ENCODE peak calls at places on chromosomes 4 and X, in six cellular contexts. One of them, this sample, is unnamed.

GRCh38 chr4:158208931-158209640 is 1.2 kb upstream of the TMEM144 start:
- DNase-seq in activated CD4-positive, alpha-beta T cell treated with anti-CD3 and anti-CD28 coated beads, Interleukin-2, amount 10 ng/mL, durations not matched to agents 7 days and 5 days: no peak
- DNase-seq in Daoy: no peak
- DNase-seq in nucleus accumbens: no peak
- DNase-seq in effector CD4-positive, alpha-beta T cell: no peak
- DNase-seq in stimulated activated CD4-positive, alpha-beta T cell treated with anti-CD3 and anti-CD28 coated beads, Interleukin-12 subunit alpha, Interleukin-12 subunit beta, amount 100 ng/mL, for 48 hours: no peak
- DNase-seq in this sample: no peak

GRCh38 chr4:107034982-107035710 is 967 bp downstream of the DKK2 start:
- DNase-seq in activated CD4-positive, alpha-beta T cell treated with anti-CD3 and anti-CD28 coated beads, Interleukin-2, amount 10 ng/mL, durations not matched to agents 7 days and 5 days: no peak
- DNase-seq in effector CD4-positive, alpha-beta T cell: no peak
- DNase-seq in stimulated activated CD4-positive, alpha-beta T cell treated with anti-CD3 and anti-CD28 coated beads, Interleukin-12 subunit alpha, Interleukin-12 subunit beta, amount 100 ng/mL, for 48 hours: no peak
- DNase-seq in Daoy: peak
- DNase-seq in nucleus accumbens: no peak
- DNase-seq in this sample: peak

GRCh38 chrX:7606253-7606652 is 236.7 kb upstream of the VCX start:
- DNase-seq in nucleus accumbens: no peak
- DNase-seq in activated CD4-positive, alpha-beta T cell treated with anti-CD3 and anti-CD28 coated beads, Interleukin-2, amount 10 ng/mL, durations not matched to agents 7 days and 5 days: no peak
- DNase-seq in stimulated activated CD4-positive, alpha-beta T cell treated with anti-CD3 and anti-CD28 coated beads, Interleukin-12 subunit alpha, Interleukin-12 subunit beta, amount 100 ng/mL, for 48 hours: no peak
- DNase-seq in effector CD4-positive, alpha-beta T cell: no peak
- DNase-seq in Daoy: no peak
- DNase-seq in this sample: no peak

GRCh38 chr4:155805016-155805415 is 46.2 kb downstream of the GUCY1B1 start:
- DNase-seq in stimulated activated CD4-positive, alpha-beta T cell treated with anti-CD3 and anti-CD28 coated beads, Interleukin-12 subunit alpha, Interleukin-12 subunit beta, amount 100 ng/mL, for 48 hours: no peak
- DNase-seq in activated CD4-positive, alpha-beta T cell treated with anti-CD3 and anti-CD28 coated beads, Interleukin-2, amount 10 ng/mL, durations not matched to agents 7 days and 5 days: no peak
- DNase-seq in nucleus accumbens: no peak
- DNase-seq in effector CD4-positive, alpha-beta T cell: no peak
- DNase-seq in Daoy: no peak
- DNase-seq in this sample: peak

GRCh38 chrX:72071213-72071612 is 60.5 kb downstream of the RTL5 start:
- DNase-seq in Daoy: no peak
- DNase-seq in nucleus accumbens: no peak
- DNase-seq in activated CD4-positive, alpha-beta T cell treated with anti-CD3 and anti-CD28 coated beads, Interleukin-2, amount 10 ng/mL, durations not matched to agents 7 days and 5 days: no peak
- DNase-seq in effector CD4-positive, alpha-beta T cell: no peak
- DNase-seq in stimulated activated CD4-positive, alpha-beta T cell treated with anti-CD3 and anti-CD28 coated beads, Interleukin-12 subunit alpha, Interleukin-12 subunit beta, amount 100 ng/mL, for 48 hours: no peak
- DNase-seq in this sample: no peak

GRCh38 chr4:18049446-18049845 is 27.9 kb upstream of the LCORL start:
- DNase-seq in nucleus accumbens: no peak
- DNase-seq in stimulated activated CD4-positive, alpha-beta T cell treated with anti-CD3 and anti-CD28 coated beads, Interleukin-12 subunit alpha, Interleukin-12 subunit beta, amount 100 ng/mL, for 48 hours: no peak
- DNase-seq in effector CD4-positive, alpha-beta T cell: no peak
- DNase-seq in Daoy: peak
- DNase-seq in activated CD4-positive, alpha-beta T cell treated with anti-CD3 and anti-CD28 coated beads, Interleukin-2, amount 10 ng/mL, durations not matched to agents 7 days and 5 days: no peak
- DNase-seq in this sample: no peak

GRCh38 chr4:109302366-109303140 is at the start of gene COL25A1:
- DNase-seq in effector CD4-positive, alpha-beta T cell: peak
- DNase-seq in nucleus accumbens: peak
- DNase-seq in activated CD4-positive, alpha-beta T cell treated with anti-CD3 and anti-CD28 coated beads, Interleukin-2, amount 10 ng/mL, durations not matched to agents 7 days and 5 days: peak
- DNase-seq in Daoy: peak
- DNase-seq in stimulated activated CD4-positive, alpha-beta T cell treated with anti-CD3 and anti-CD28 coated beads, Interleukin-12 subunit alpha, Interleukin-12 subunit beta, amount 100 ng/mL, for 48 hours: peak
- DNase-seq in this sample: peak

GRCh38 chrX:48498374-48498809 is 10.4 kb upstream of the PORCN start:
- DNase-seq in effector CD4-positive, alpha-beta T cell: no peak
- DNase-seq in activated CD4-positive, alpha-beta T cell treated with anti-CD3 and anti-CD28 coated beads, Interleukin-2, amount 10 ng/mL, durations not matched to agents 7 days and 5 days: no peak
- DNase-seq in nucleus accumbens: no peak
- DNase-seq in stimulated activated CD4-positive, alpha-beta T cell treated with anti-CD3 and anti-CD28 coated beads, Interleukin-12 subunit alpha, Interleukin-12 subunit beta, amount 100 ng/mL, for 48 hours: no peak
- DNase-seq in Daoy: peak
- DNase-seq in this sample: peak

This sample was measured in lung microvascular endothelial cell.